ENCODE peak calls at places on chromosomes 11 and 22, in seven cellular contexts. X, L, T, Q, V, I and R are unnamed samples.
A peak's percentile ranks its signal among the peaks of the same experiment; 100 is the strongest.

GRCh38 chr11:1771700-1772099 is 8.0 kb upstream of the CTSD start:
- DNase-seq in Q (no peak), I (no peak), V (peak; percentile 38), L (no peak), T (no peak), X (no peak), R (peak; percentile 62)

GRCh38 chr11:60924906-60925684 is 835 bp downstream of the TMEM132A start:
- DNase-seq in X (no peak), L (no peak), T (no peak), Q (no peak), V (no peak), I (peak; percentile 33), R (no peak)

GRCh38 chr22:27989758-27990450 is 70.8 kb upstream of the PITPNB start:
- DNase-seq in T (no peak), X (no peak), V (no peak), I (no peak), Q (no peak), L (no peak), R (no peak)

GRCh38 chr11:65435981-65436411 is 13.4 kb downstream of the NEAT1 start:
- DNase-seq in L (no peak), T (peak; percentile 24), X (no peak), I (peak; percentile 28), V (no peak), Q (no peak), R (no peak)

GRCh38 chr11:124380585-124380984 is 3.7 kb downstream of the OR8B2 start:
- DNase-seq in I (no peak), L (no peak), V (no peak), Q (no peak), X (no peak), T (no peak), R (no peak)

GRCh38 chr11:116507849-116508695 is 264.7 kb downstream of the BUD13 start:
- DNase-seq in X (no peak), Q (no peak), T (no peak), V (no peak), I (no peak), L (no peak), R (no peak)

GRCh38 chr11:43923327-43924111 is 18.9 kb upstream of the C11orf96 start:
- DNase-seq in L (no peak), X (no peak), I (no peak), Q (peak; percentile 82), V (peak; percentile 69), T (no peak), R (peak; percentile 92)

GRCh38 chr11:4683020-4683419 is 14.6 kb downstream of the OR51E2 start:
- DNase-seq in I (no peak), X (no peak), Q (peak; percentile 18), T (no peak), L (peak; percentile 21), V (peak; percentile 27), R (peak; percentile 79)

GRCh38 chr11:96706761-96707160 is 316.9 kb downstream of the JRKL start:
- DNase-seq in I (no peak), X (no peak), T (no peak), V (no peak), L (no peak), Q (no peak), R (no peak)

GRCh38 chr11:99505319-99505718 is 484.6 kb downstream of the CNTN5 start:
- DNase-seq in I (no peak), V (peak; percentile 86), X (no peak), Q (peak; percentile 31), T (no peak), L (peak; percentile 63), R (peak; percentile 86)

GRCh38 chr11:109123811-109124787 is 297.9 kb upstream of the C11orf87 start:
- DNase-seq in Q (no peak), V (peak; percentile 27), I (peak; percentile 20), X (no peak), L (peak; percentile 16), T (no peak), R (peak; percentile 4)

GRCh38 chr22:25403284-25403606 is 161.2 kb upstream of the GRK3 start:
- DNase-seq in V (no peak), L (no peak), X (no peak), Q (no peak), T (no peak), I (peak; percentile 3), R (peak; percentile 10)

GRCh38 chr11:95182397-95182796 is 48.6 kb downstream of the SESN3 start:
- DNase-seq in X (no peak), V (no peak), T (no peak), I (no peak), L (no peak), Q (no peak), R (no peak)

GRCh38 chr22:26516503-26516902 is 4.2 kb upstream of the TFIP11 start:
- DNase-seq in L (no peak), Q (no peak), T (no peak), I (no peak), X (no peak), V (no peak), R (no peak)

GRCh38 chr11:3807856-3808845 is at the start of gene PGAP2:
- DNase-seq in L (no peak), X (peak; percentile 74), Q (peak; percentile 81), I (peak; percentile 78), V (no peak), T (peak; percentile 63), R (peak; percentile 35)

GRCh38 chr11:1163321-1163910 is 5.7 kb downstream of the MUC5AC start:
- DNase-seq in L (no peak), I (no peak), X (no peak), V (no peak), Q (no peak), T (no peak), R (no peak)

GRCh38 chr22:37553725-37554124 is 6.6 kb upstream of the CDC42EP1 start:
- DNase-seq in Q (no peak), T (no peak), X (no peak), L (no peak), I (no peak), V (no peak), R (no peak)

GRCh38 chr11:46003647-46004046 is 81.2 kb downstream of the LARGE2 start:
- DNase-seq in T (no peak), Q (peak; percentile 13), I (no peak), X (peak; percentile 87), L (no peak), V (no peak), R (peak; percentile 31)

GRCh38 chr11:127843483-127844396 is 743.6 kb downstream of the ETS1 start:
- DNase-seq in L (peak; percentile 16), V (peak; percentile 29), X (peak; percentile 57), Q (peak; percentile 32), T (peak; percentile 69), I (peak; percentile 21), R (peak; percentile 55)

GRCh38 chr11:116232364-116232801 is 540.4 kb downstream of the BUD13 start:
- DNase-seq in X (no peak), I (peak; percentile 51), Q (no peak), V (peak; percentile 26), T (no peak), L (no peak), R (no peak)

GRCh38 chr11:2731285-2732125 is 31.7 kb upstream of the KCNQ1OT1 start:
- DNase-seq in Q (no peak), I (no peak), V (no peak), X (peak; percentile 7), L (no peak), T (no peak), R (no peak)

GRCh38 chr11:59559886-59560285 is 48.5 kb downstream of the OR4D9 start:
- DNase-seq in X (no peak), L (no peak), V (no peak), T (no peak), I (no peak), Q (no peak), R (no peak)

GRCh38 chr11:78208257-78209165 is 19.8 kb downstream of the USP35 start:
- DNase-seq in V (no peak), T (no peak), L (no peak), X (no peak), I (no peak), Q (no peak), R (peak; percentile 41)

GRCh38 chr11:56331861-56332491 is 13.9 kb upstream of the OR8K1 start:
- DNase-seq in X (no peak), T (no peak), L (no peak), I (no peak), Q (no peak), V (no peak), R (no peak)

GRCh38 chr22:31425331-31426050 is 26.1 kb downstream of the DRG1 start:
- DNase-seq in T (no peak), I (no peak), L (no peak), V (no peak), Q (no peak), X (no peak), R (peak; percentile 12)

GRCh38 chr11:64605656-64606585 is 14.9 kb downstream of the SLC22A12 start:
- DNase-seq in L (no peak), X (no peak), T (no peak), V (no peak), I (no peak), Q (no peak), R (no peak)

GRCh38 chr11:22785251-22785650 is 44.4 kb downstream of the SVIP start:
- DNase-seq in V (peak; percentile 65), L (no peak), I (no peak), X (no peak), T (no peak), Q (no peak), R (peak; percentile 57)

GRCh38 chr22:32318361-32318760 is 39.3 kb upstream of the RFPL3 start:
- DNase-seq in T (no peak), V (no peak), Q (no peak), L (no peak), X (no peak), I (no peak), R (no peak)

GRCh38 chr22:30582788-30583575 is 8.5 kb upstream of the GAL3ST1 start:
- DNase-seq in T (no peak), L (no peak), X (no peak), I (no peak), V (no peak), Q (no peak), R (no peak)